ENCODE peak calls at places on chromosomes 6 and 20, in ten cellular contexts. One of them, this sample, is unnamed.

GRCh38 chr20:18288748-18289705 is 700 bp downstream of the ZNF133 start:
- DNase-seq in fibroblast of lung: peak
- DNase-seq in activated naive CD4-positive, alpha-beta T cell treated with anti-CD3 and anti-CD28 coated beads, Interleukin-2, amount 10 ng/mL, durations not matched to agents 7 days and 5 days: no peak
- DNase-seq in thoracic aorta: no peak
- DNase-seq in dermis microvascular lymphatic vessel endothelial cell: no peak
- DNase-seq in stimulated activated CD4-positive, alpha-beta T cell treated with anti-CD3 and anti-CD28 coated beads, Interleukin-4, amount 100 ng/mL, for 24 hours: no peak
- DNase-seq in ELR: peak
- DNase-seq in aorta: no peak
- DNase-seq in GM13976: peak
- DNase-seq in hypothalamus: no peak
- DNase-seq in this sample: no peak

GRCh38 chr20:34058831-34059230 is 53.2 kb downstream of the EIF2S2 start:
- DNase-seq in fibroblast of lung: no peak
- DNase-seq in activated naive CD4-positive, alpha-beta T cell treated with anti-CD3 and anti-CD28 coated beads, Interleukin-2, amount 10 ng/mL, durations not matched to agents 7 days and 5 days: no peak
- DNase-seq in thoracic aorta: no peak
- DNase-seq in dermis microvascular lymphatic vessel endothelial cell: no peak
- DNase-seq in stimulated activated CD4-positive, alpha-beta T cell treated with anti-CD3 and anti-CD28 coated beads, Interleukin-4, amount 100 ng/mL, for 24 hours: no peak
- DNase-seq in ELR: no peak
- DNase-seq in aorta: no peak
- DNase-seq in GM13976: no peak
- DNase-seq in hypothalamus: no peak
- DNase-seq in this sample: no peak

GRCh38 chr6:48833916-48834315 is 629.1 kb downstream of the MMUT start:
- DNase-seq in fibroblast of lung: no peak
- DNase-seq in activated naive CD4-positive, alpha-beta T cell treated with anti-CD3 and anti-CD28 coated beads, Interleukin-2, amount 10 ng/mL, durations not matched to agents 7 days and 5 days: no peak
- DNase-seq in thoracic aorta: no peak
- DNase-seq in dermis microvascular lymphatic vessel endothelial cell: no peak
- DNase-seq in stimulated activated CD4-positive, alpha-beta T cell treated with anti-CD3 and anti-CD28 coated beads, Interleukin-4, amount 100 ng/mL, for 24 hours: no peak
- DNase-seq in ELR: no peak
- DNase-seq in aorta: no peak
- DNase-seq in GM13976: no peak
- DNase-seq in hypothalamus: no peak
- DNase-seq in this sample: no peak

GRCh38 chr6:156107514-156108150 is 652.0 kb upstream of the NOX3 start:
- DNase-seq in fibroblast of lung: no peak
- DNase-seq in activated naive CD4-positive, alpha-beta T cell treated with anti-CD3 and anti-CD28 coated beads, Interleukin-2, amount 10 ng/mL, durations not matched to agents 7 days and 5 days: no peak
- DNase-seq in thoracic aorta: no peak
- DNase-seq in dermis microvascular lymphatic vessel endothelial cell: no peak
- DNase-seq in stimulated activated CD4-positive, alpha-beta T cell treated with anti-CD3 and anti-CD28 coated beads, Interleukin-4, amount 100 ng/mL, for 24 hours: no peak
- DNase-seq in ELR: no peak
- DNase-seq in aorta: no peak
- DNase-seq in GM13976: no peak
- DNase-seq in hypothalamus: no peak
- DNase-seq in this sample: no peak

GRCh38 chr20:26167499-26167898 is 470.8 kb upstream of the ZNF337 start:
- DNase-seq in fibroblast of lung: peak
- DNase-seq in activated naive CD4-positive, alpha-beta T cell treated with anti-CD3 and anti-CD28 coated beads, Interleukin-2, amount 10 ng/mL, durations not matched to agents 7 days and 5 days: no peak
- DNase-seq in thoracic aorta: no peak
- DNase-seq in dermis microvascular lymphatic vessel endothelial cell: no peak
- DNase-seq in stimulated activated CD4-positive, alpha-beta T cell treated with anti-CD3 and anti-CD28 coated beads, Interleukin-4, amount 100 ng/mL, for 24 hours: no peak
- DNase-seq in ELR: peak
- DNase-seq in aorta: no peak
- DNase-seq in GM13976: no peak
- DNase-seq in hypothalamus: no peak
- DNase-seq in this sample: no peak

GRCh38 chr20:38108438-38109024 is 56.5 kb downstream of the TGM2 start:
- DNase-seq in fibroblast of lung: peak
- DNase-seq in activated naive CD4-positive, alpha-beta T cell treated with anti-CD3 and anti-CD28 coated beads, Interleukin-2, amount 10 ng/mL, durations not matched to agents 7 days and 5 days: peak
- DNase-seq in thoracic aorta: no peak
- DNase-seq in dermis microvascular lymphatic vessel endothelial cell: no peak
- DNase-seq in stimulated activated CD4-positive, alpha-beta T cell treated with anti-CD3 and anti-CD28 coated beads, Interleukin-4, amount 100 ng/mL, for 24 hours: no peak
- DNase-seq in ELR: peak
- DNase-seq in aorta: no peak
- DNase-seq in GM13976: no peak
- DNase-seq in hypothalamus: no peak
- DNase-seq in this sample: no peak

GRCh38 chr20:63835031-63835858 is 4.2 kb upstream of the ZBTB46 start:
- DNase-seq in fibroblast of lung: peak
- DNase-seq in activated naive CD4-positive, alpha-beta T cell treated with anti-CD3 and anti-CD28 coated beads, Interleukin-2, amount 10 ng/mL, durations not matched to agents 7 days and 5 days: no peak
- DNase-seq in thoracic aorta: peak
- DNase-seq in dermis microvascular lymphatic vessel endothelial cell: peak
- DNase-seq in stimulated activated CD4-positive, alpha-beta T cell treated with anti-CD3 and anti-CD28 coated beads, Interleukin-4, amount 100 ng/mL, for 24 hours: no peak
- DNase-seq in ELR: peak
- DNase-seq in aorta: peak
- DNase-seq in GM13976: peak
- DNase-seq in hypothalamus: peak
- DNase-seq in this sample: no peak

GRCh38 chr6:159973951-159974350 is 5.1 kb downstream of the IGF2R start:
- DNase-seq in fibroblast of lung: peak
- DNase-seq in activated naive CD4-positive, alpha-beta T cell treated with anti-CD3 and anti-CD28 coated beads, Interleukin-2, amount 10 ng/mL, durations not matched to agents 7 days and 5 days: no peak
- DNase-seq in thoracic aorta: no peak
- DNase-seq in dermis microvascular lymphatic vessel endothelial cell: no peak
- DNase-seq in stimulated activated CD4-positive, alpha-beta T cell treated with anti-CD3 and anti-CD28 coated beads, Interleukin-4, amount 100 ng/mL, for 24 hours: no peak
- DNase-seq in ELR: peak
- DNase-seq in aorta: no peak
- DNase-seq in GM13976: no peak
- DNase-seq in hypothalamus: no peak
- DNase-seq in this sample: no peak

GRCh38 chr6:47698342-47698787 is at the start of gene ADGRF4:
- DNase-seq in fibroblast of lung: peak
- DNase-seq in activated naive CD4-positive, alpha-beta T cell treated with anti-CD3 and anti-CD28 coated beads, Interleukin-2, amount 10 ng/mL, durations not matched to agents 7 days and 5 days: no peak
- DNase-seq in thoracic aorta: no peak
- DNase-seq in dermis microvascular lymphatic vessel endothelial cell: no peak
- DNase-seq in stimulated activated CD4-positive, alpha-beta T cell treated with anti-CD3 and anti-CD28 coated beads, Interleukin-4, amount 100 ng/mL, for 24 hours: no peak
- DNase-seq in ELR: peak
- DNase-seq in aorta: no peak
- DNase-seq in GM13976: no peak
- DNase-seq in hypothalamus: no peak
- DNase-seq in this sample: no peak

GRCh38 chr20:36544134-36545018 is 3.1 kb downstream of the MYL9 start:
- DNase-seq in fibroblast of lung: peak
- DNase-seq in activated naive CD4-positive, alpha-beta T cell treated with anti-CD3 and anti-CD28 coated beads, Interleukin-2, amount 10 ng/mL, durations not matched to agents 7 days and 5 days: no peak
- DNase-seq in thoracic aorta: peak
- DNase-seq in dermis microvascular lymphatic vessel endothelial cell: no peak
- DNase-seq in stimulated activated CD4-positive, alpha-beta T cell treated with anti-CD3 and anti-CD28 coated beads, Interleukin-4, amount 100 ng/mL, for 24 hours: no peak
- DNase-seq in ELR: peak
- DNase-seq in aorta: peak
- DNase-seq in GM13976: no peak
- DNase-seq in hypothalamus: no peak
- DNase-seq in this sample: peak